ENCODE peak calls at places on chromosomes 3 and 15, in four cellular contexts. V, T, W and K are unnamed samples. For H3K9me3, the result is how much of the 10 kb centered on the place peaks cover.

GRCh38 chr3:42511196-42511595 is 8.8 kb downstream of the VIPR1 start:
- DNase-seq in V (no peak), W (no peak), T (no peak), K (no peak)

GRCh38 chr3:138833908-138834358 is 795 bp downstream of the PIK3CB start:
- DNase-seq in V (peak), W (no peak), T (peak), K (peak)

GRCh38 chr3:14143271-14143605 is 18.4 kb downstream of the TMEM43 start:
- DNase-seq in V (no peak), T (no peak), W (no peak), K (no peak)

GRCh38 chr3:193665370-193665989 is 72.5 kb downstream of the OPA1 start:
- DNase-seq in W (peak), T (no peak), V (no peak), K (no peak)

GRCh38 chr15:88258021-88258641 is 1.6 kb upstream of the NTRK3 start:
- DNase-seq in T (peak), W (peak), V (peak), K (no peak)

GRCh38 chr3:14812196-14812785 is 6.5 kb upstream of the FGD5 start:
- DNase-seq in V (no peak), T (no peak), W (no peak), K (no peak)

GRCh38 chr3:184126006-184126405 is 9.2 kb upstream of the EIF2B5 start:
- DNase-seq in T (no peak), V (no peak), W (no peak), K (no peak)

GRCh38 chr3:37041546-37042195 is 48.4 kb downstream of the MLH1 start:
- DNase-seq in T (no peak), V (no peak), W (no peak), K (peak)

GRCh38 chr3:180749796-180750195 is 70.5 kb upstream of the CCDC39 start:
- DNase-seq in T (no peak), W (no peak), V (no peak), K (no peak)

DNA sequence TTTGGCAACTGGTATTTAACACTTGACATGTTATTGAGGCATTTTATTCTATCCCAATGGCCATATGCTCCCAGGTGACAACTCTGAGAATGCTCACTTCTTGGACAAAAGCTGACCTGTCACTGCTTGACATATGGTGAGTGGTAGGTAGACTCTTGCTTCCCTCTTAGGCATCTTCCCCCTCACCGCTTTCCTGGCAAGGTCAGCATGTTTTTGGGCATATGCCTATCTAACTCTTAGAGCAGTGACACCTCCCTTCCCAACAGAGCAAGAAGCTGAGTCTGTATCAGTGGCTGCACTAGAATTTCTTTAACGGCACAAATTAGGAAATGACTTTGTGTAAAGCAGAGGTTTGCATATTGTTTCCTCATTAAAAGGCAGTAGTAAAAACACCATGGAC is 300.7 kb downstream of the OXSM start:
- DNase-seq in W (no peak), V (no peak), T (no peak), K (no peak)
- H3K9me3 ChIP-seq in W (under half), V (under half), T (under half), K (under half)

DNA sequence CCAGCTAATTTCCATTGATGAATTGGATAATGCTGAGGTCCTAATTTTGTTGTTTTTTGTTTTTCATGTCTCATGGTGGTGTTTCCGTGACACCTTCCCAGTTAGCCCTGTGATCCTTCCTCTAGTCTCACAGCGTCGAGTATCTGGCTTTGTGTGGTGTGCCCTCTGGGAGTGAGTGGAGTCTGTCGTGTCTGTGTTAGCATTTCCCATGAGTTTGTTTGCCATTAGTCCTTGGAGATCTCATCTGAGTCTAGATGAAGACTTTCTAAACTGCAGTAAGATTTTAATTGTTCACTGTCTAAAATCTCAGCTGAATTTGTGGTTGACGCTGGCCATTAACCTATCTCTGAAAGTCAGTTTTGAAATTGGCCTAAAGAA is 224.2 kb downstream of the ITPR1 start:
- DNase-seq in W (no peak), T (no peak), V (no peak), K (no peak)
- TF ChIP-seq CTCF in W (no peak), T (no peak), V (no peak), K (no peak)

DNA sequence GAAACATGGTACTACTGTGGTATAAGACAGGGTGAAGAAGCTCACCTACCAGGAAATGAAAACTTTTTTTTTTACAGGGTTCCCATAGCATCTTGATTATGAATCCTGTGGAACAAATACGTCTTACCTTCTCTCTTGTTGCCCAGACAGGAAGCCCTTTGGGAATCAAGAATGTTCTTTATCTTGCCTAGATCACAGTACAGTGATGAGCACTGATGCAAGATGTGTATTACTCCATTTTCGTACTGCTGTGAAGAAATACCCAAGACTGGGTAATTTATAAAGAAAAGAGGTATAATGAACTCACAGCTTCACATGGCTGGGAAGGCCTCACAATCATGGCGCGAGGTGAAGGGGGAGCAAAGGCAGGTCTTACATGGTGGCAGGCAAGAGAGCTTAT is 281.3 kb downstream of the UBE2E2 start:
- DNase-seq in T (no peak), V (no peak), W (no peak), K (no peak)
- H3K9me3 ChIP-seq in T (under half), V (under half), W (under half), K (under half)

DNA sequence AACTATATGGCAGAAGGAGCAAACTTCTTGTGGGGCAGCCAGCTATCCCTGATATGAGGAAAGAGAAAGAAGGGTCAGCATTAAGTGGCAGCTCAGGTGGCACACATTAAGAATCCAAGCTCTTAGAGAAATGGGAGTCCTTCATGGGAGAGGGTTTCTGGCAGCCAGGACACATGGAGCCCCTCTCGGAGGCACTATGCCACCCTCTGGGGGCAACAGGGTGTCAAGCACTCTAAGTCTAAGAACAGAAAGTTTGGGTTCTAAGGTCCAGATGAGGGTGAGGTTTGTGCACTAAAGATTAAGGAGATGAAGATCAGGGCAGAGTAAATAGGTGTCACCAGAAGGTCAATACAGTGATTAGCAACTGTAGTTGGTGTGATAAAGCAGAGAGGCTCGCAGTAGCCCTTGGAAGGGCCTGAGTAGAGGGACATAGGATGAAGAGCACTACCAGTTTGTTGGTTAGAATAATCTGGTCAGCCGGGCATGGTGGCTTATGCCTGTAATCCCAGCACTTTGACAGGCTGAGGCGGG is 89.3 kb downstream of the ST6GAL1 start:
- DNase-seq in T (peak), V (no peak), W (no peak), K (no peak)
- TF ChIP-seq CTCF in T (peak), V (no peak), W (no peak), K (no peak)

GRCh38 chr3:22606938-22607337 is 596.2 kb upstream of the UBE2E2 start:
- DNase-seq in W (no peak), V (no peak), T (no peak), K (no peak)
- H3K9me3 ChIP-seq in W (under half), V (under half), T (under half), K (under half)